ENCODE peak calls at places on chromosome 22, in six cellular contexts. D, Z, F, R, P and G are unnamed samples.
A peak's percentile ranks its signal among the peaks of the same experiment; 100 is the strongest.

GRCh38 chr22:41481131-41481830 is 12.4 kb downstream of the ACO2 start:
- DNase-seq in P (no peak), D (no peak), R (no peak), F (no peak), Z (no peak), G (no peak)

GRCh38 chr22:48772286-48772907 is 1055.3 kb downstream of the BRD1 start:
- DNase-seq in Z (no peak), P (no peak), D (no peak), R (no peak), F (no peak), G (no peak)

GRCh38 chr22:27283714-27284113 is 517.8 kb downstream of the MN1 start:
- DNase-seq in P (no peak), F (no peak), Z (no peak), R (no peak), D (no peak), G (no peak)

GRCh38 chr22:26837784-26838520 is 180.6 kb downstream of the MIAT start:
- DNase-seq in P (peak; percentile 17), F (no peak), R (no peak), Z (no peak), D (no peak), G (no peak)

GRCh38 chr22:46537946-46538815 is 761 bp upstream of the CELSR1 start:
- DNase-seq in F (peak; percentile 66), Z (no peak), D (peak; percentile 70), P (no peak), R (peak; percentile 49), G (no peak)

GRCh38 chr22:27614291-27615007 is 187.1 kb downstream of the MN1 start:
- DNase-seq in P (no peak), R (no peak), Z (no peak), D (no peak), F (no peak), G (no peak)

GRCh38 chr22:40592352-40593113 is 44.0 kb downstream of the MRTFA start:
- DNase-seq in P (no peak), F (no peak), R (no peak), Z (no peak), D (no peak), G (no peak)

GRCh38 chr22:40220316-40221054 is 42.8 kb downstream of the TNRC6B start:
- DNase-seq in F (no peak), P (no peak), R (no peak), Z (no peak), D (no peak), G (no peak)

GRCh38 chr22:37233751-37234631 is 10.1 kb downstream of the RAC2 start:
- DNase-seq in Z (no peak), F (no peak), P (no peak), D (no peak), R (no peak), G (no peak)

GRCh38 chr22:39518996-39519680 is 1.2 kb upstream of the ATF4 start:
- DNase-seq in R (no peak), Z (no peak), D (no peak), F (peak; percentile 58), P (no peak), G (no peak)

GRCh38 chr22:44297662-44298061 is 15.1 kb downstream of the SHISAL1 start:
- DNase-seq in Z (no peak), R (no peak), P (no peak), D (no peak), F (no peak), G (no peak)

GRCh38 chr22:28141614-28142013 is 222.6 kb upstream of the PITPNB start:
- DNase-seq in P (no peak), R (no peak), D (no peak), Z (no peak), F (no peak), G (no peak)

DNA sequence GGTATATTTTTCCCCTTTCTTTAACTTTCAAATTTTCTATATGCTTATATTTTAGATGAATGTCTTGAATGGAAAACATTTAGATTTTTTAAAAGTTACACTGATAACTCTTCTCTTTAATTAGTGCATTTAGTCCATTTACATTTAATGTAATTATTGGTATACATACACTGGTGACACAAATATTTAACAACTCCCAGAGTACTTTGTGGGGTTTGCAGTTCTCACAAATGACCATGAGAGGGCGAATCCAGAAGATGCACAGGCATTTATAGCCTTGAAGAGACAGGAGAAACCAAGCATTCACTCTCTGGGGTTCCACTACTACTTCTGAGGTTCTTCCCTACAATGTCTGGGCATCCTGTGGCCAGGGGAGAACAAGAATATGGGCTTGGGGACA is 125.1 kb downstream of the TIMP3 start:
- DNase-seq in R (no peak), F (peak; percentile 34), Z (no peak), P (no peak), D (peak; percentile 27), G (no peak)
- TF ChIP-seq CTCF in R (peak; percentile 67), F (peak; percentile 44), Z (peak; percentile 23), P (peak; percentile 47), D (peak; percentile 31), G (no peak)

GRCh38 chr22:49979587-49980264 is 19.2 kb downstream of the PIM3 start:
- DNase-seq in R (no peak), D (peak; percentile 58), F (no peak), P (peak; percentile 48), Z (no peak), G (peak; percentile 20)
- TF ChIP-seq CTCF in R (peak; percentile 73), D (peak; percentile 16), F (peak; percentile 47), P (peak; percentile 51), Z (peak; percentile 44), G (no peak)

GRCh38 chr22:30305906-30306628 is 16.8 kb upstream of the CASTOR1 start:
- DNase-seq in D (no peak), Z (no peak), F (no peak), P (no peak), R (no peak), G (no peak)

GRCh38 chr22:30301995-30302809 is 12.9 kb upstream of the CASTOR1 start:
- DNase-seq in D (no peak), P (peak; percentile 84), R (no peak), F (no peak), Z (no peak), G (no peak)

GRCh38 chr22:30305519-30305905 is 16.2 kb upstream of the CASTOR1 start:
- DNase-seq in R (no peak), F (peak; percentile 63), Z (no peak), P (peak; percentile 71), D (no peak), G (no peak)

GRCh38 chr22:30304495-30305244 is 15.4 kb upstream of the CASTOR1 start:
- DNase-seq in F (no peak), Z (no peak), D (no peak), P (peak; percentile 78), R (no peak), G (no peak)

GRCh38 chr22:30302810-30303138 is 13.5 kb upstream of the CASTOR1 start:
- DNase-seq in F (no peak), D (no peak), Z (no peak), P (no peak), R (no peak), G (no peak)
- TF ChIP-seq CTCF in F (no peak), D (no peak), Z (no peak), P (no peak), R (no peak), G (no peak)

GRCh38 chr22:22099833-22100812 is 117.5 kb upstream of the TOP3B start:
- DNase-seq in Z (no peak), P (no peak), D (no peak), F (no peak), R (no peak), G (no peak)
- TF ChIP-seq CTCF in Z (no peak), P (peak; percentile 39), D (no peak), F (peak; percentile 41), R (peak; percentile 39), G (no peak)

GRCh38 chr22:17106785-17107546 is 14.2 kb downstream of the TMEM121B start:
- DNase-seq in R (no peak), P (no peak), D (no peak), Z (no peak), F (no peak), G (no peak)

GRCh38 chr22:17107547-17107810 is 13.7 kb downstream of the TMEM121B start:
- DNase-seq in R (no peak), P (no peak), D (no peak), Z (no peak), F (no peak), G (no peak)

GRCh38 chr22:17104336-17104935 is 16.7 kb downstream of the TMEM121B start:
- DNase-seq in P (no peak), Z (no peak), F (no peak), D (no peak), R (no peak), G (no peak)

GRCh38 chr22:17105143-17106129 is 15.7 kb downstream of the TMEM121B start:
- DNase-seq in P (no peak), Z (no peak), F (no peak), D (no peak), R (no peak), G (no peak)

GRCh38 chr22:17106161-17106784 is 14.9 kb downstream of the TMEM121B start:
- DNase-seq in F (no peak), R (no peak), Z (no peak), P (no peak), D (no peak), G (no peak)
- TF ChIP-seq CTCF in F (no peak), R (no peak), Z (no peak), P (no peak), D (no peak), G (no peak)

DNA sequence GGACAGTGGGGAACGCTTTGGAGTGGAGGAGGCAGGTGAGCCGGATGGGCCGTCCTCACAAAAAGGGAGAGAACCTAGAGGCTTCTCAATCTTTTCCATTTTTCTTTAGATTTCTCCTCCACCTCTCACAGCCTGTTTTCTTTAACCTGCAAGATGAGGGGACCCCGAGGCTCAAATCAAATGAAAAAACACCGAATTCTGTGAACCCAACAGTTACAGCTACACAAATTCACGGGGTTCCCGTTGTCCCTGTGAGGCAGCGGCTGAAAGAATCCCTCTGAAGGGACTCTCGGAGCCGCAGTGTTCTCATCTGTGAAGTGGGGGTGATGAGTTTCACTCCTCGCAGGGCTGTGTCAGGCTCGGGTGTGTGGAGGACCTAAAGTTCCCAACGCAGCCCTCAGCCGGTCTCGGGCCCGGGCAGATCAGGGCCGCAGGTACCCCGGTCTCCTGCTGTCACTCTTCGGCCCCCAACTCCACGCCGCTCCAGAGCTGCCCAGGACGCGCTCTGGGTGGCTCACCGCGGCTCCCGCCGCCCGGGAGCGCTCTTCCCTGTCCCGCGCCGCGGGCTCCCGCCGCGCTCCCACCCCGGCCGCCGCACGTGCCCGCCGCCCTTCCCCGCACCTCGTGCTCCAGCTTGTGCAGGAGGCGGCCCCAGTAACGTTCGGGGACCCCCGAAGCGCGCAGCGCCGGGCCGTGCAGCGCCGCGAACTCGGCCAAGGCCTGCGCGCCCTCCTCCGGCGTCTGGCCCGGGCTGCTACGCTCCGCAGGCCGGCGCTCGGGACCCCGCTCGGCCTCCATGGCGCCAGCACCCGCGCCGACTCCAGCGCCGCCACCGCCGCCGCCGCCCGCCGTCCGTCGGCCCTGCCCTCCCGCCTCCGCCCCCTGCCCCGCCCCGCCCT is at the start of gene TTLL12:
- DNase-seq in P (peak; percentile 48), R (peak; percentile 43), F (peak; percentile 92), D (peak; percentile 36), Z (peak; percentile 30), G (no peak)
- TF ChIP-seq CTCF in P (no peak), R (no peak), F (no peak), D (no peak), Z (no peak), G (no peak)